ENCODE peak calls at places on chromosomes 16 and 17, in four cellular contexts. X is HepG2, M is K562, H is GM12878. U is an unnamed sample.
A peak's percentile ranks its signal among the peaks of the same experiment; 100 is the strongest.

GRCh38 chr17:74922694-74923537 is at the start of gene USH1G:
- DNase-seq in X (no peak), M (peak; percentile 66), H (no peak), U (peak; percentile 21)

GRCh38 chr16:19210175-19210924 is 42.3 kb downstream of the SYT17 start:
- DNase-seq in X (no peak), M (no peak), H (peak; percentile 79), U (no peak)

GRCh38 chr16:77213542-77214108 is 14.4 kb downstream of the SYCE1L start:
- DNase-seq in X (peak; percentile 46), M (no peak), H (no peak), U (no peak)

GRCh38 chr16:354971-355441 is 2.5 kb upstream of the AXIN1 start:
- DNase-seq in X (no peak), M (no peak), H (no peak), U (no peak)

GRCh38 chr17:58525239-58525638 is 10.8 kb upstream of the MTMR4 start:
- DNase-seq in X (no peak), M (no peak), H (no peak), U (no peak)

GRCh38 chr17:45783593-45784292 is 377 bp upstream of the CRHR1 start:
- DNase-seq in X (no peak), M (peak; percentile 12), H (no peak), U (peak; percentile 75)

GRCh38 chr17:39213852-39214251 is 11.9 kb downstream of the STAC2 start:
- DNase-seq in X (no peak), M (no peak), H (no peak), U (no peak)

GRCh38 chr17:9729034-9729650 is 62.2 kb downstream of the DHRS7C start:
- DNase-seq in X (peak; percentile 47), M (peak; percentile 43), H (peak; percentile 8), U (no peak)

GRCh38 chr16:521381-522210 is 5.9 kb upstream of the CAPN15 start:
- DNase-seq in X (no peak), M (no peak), H (no peak), U (peak; percentile 89)

GRCh38 chr16:57636184-57636583 is 7.8 kb downstream of the ADGRG1 start:
- DNase-seq in X (no peak), M (no peak), H (no peak), U (no peak)

GRCh38 chr17:31902693-31903092 is 1.2 kb upstream of the UTP6 start:
- DNase-seq in X (no peak), M (no peak), H (peak; percentile 36), U (no peak)

GRCh38 chr17:63830278-63830677 is 2.8 kb upstream of the FTSJ3 start:
- DNase-seq in X (no peak), M (no peak), H (no peak), U (no peak)

GRCh38 chr16:30775381-30776099 is 11.5 kb downstream of the ZNF629 start:
- DNase-seq in X (peak; percentile 83), M (peak; percentile 92), H (no peak), U (peak; percentile 88)

GRCh38 chr16:85443531-85443930 is 169.6 kb upstream of the GSE1 start:
- DNase-seq in X (no peak), M (no peak), H (no peak), U (no peak)

GRCh38 chr17:29674270-29674669 is 51.6 kb upstream of the CORO6 start:
- DNase-seq in X (no peak), M (no peak), H (no peak), U (no peak)

GRCh38 chr16:67786491-67786890 is 19.9 kb downstream of the RANBP10 start:
- DNase-seq in X (no peak), M (no peak), H (peak; percentile 54), U (no peak)

GRCh38 chr17:32299579-32300158 is 34.0 kb downstream of the RHBDL3 start:
- DNase-seq in X (no peak), M (no peak), H (no peak), U (no peak)

GRCh38 chr17:1089915-1090314 is 89.9 kb downstream of the ABR start:
- DNase-seq in X (no peak), M (no peak), H (no peak), U (no peak)

GRCh38 chr17:66952031-66952524 is 12.4 kb upstream of the CACNG4 start:
- DNase-seq in X (peak; percentile 93), M (peak; percentile 22), H (no peak), U (peak; percentile 36)

GRCh38 chr16:3032624-3033023 is 4.1 kb downstream of the BICDL2 start:
- DNase-seq in X (no peak), M (no peak), H (peak; percentile 19), U (no peak)

GRCh38 chr17:4509923-4510614 is 11.4 kb downstream of the SPNS2 start:
- DNase-seq in X (no peak), M (no peak), H (no peak), U (no peak)

GRCh38 chr17:63700528-63701441 is 860 bp upstream of the LIMD2 start:
- DNase-seq in X (no peak), M (no peak), H (no peak), U (peak; percentile 47)

GRCh38 chr16:23124315-23124714 is 24.9 kb downstream of the USP31 start:
- DNase-seq in X (no peak), M (no peak), H (no peak), U (no peak)

DNA sequence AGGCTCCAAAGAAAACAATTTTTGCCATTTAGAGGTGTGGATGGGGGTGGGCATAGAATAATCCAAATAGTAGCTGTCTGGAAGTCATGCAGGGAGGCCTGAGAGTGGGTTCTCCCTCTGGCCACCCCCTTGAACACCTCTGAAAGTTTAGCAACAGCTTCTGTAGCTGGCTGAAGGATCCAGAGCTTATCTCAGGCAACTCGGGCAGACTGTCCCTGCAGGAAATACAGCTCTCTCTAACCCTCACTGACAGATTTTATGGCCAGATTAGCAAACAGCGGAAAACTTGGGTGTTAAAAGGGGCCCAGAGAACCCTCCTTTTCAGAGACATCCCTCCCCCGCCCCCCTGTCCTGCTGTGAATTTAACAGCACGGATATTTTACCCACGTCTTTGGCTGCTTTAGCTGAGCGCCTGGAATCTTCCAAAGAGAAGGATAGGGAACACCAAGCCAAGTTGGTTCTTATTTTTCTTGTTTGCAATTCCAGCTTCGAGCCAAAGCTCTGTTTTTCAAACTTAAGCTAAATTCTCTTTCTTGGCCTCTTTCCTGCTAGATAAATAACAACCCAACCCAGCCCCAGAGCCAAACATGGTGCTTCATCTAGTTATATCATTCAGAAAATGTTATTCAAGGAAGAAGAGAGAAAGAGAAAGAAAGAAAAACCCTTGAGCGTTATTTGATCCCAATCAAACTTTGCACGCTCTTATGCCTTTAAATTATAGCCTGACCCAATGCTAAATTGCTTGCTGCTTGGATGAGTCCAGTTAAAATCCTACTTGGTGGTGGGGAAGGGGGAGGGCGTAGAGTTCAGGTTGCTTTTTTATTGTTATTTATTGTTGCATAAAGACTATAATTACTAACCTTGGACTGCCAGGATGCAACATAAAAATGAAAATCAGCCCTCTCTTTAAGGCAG is 2.3 kb upstream of the HOXB2 start:
- DNase-seq in X (no peak), M (peak; percentile 94), H (no peak), U (no peak)
- TF ChIP-seq TCF7 in X (no peak), M (no peak), H (no peak), U (no peak)

GRCh38 chr16:73068546-73069401 is 20.8 kb upstream of the ZFHX3 start:
- DNase-seq in X (peak; percentile 63), M (no peak), H (no peak), U (no peak)
- TF ChIP-seq NR2C2 in X (no peak), M (no peak), H (no peak), U (no peak)

GRCh38 chr17:80169784-80170500 is at the start of gene CARD14:
- DNase-seq in X (no peak), M (no peak), H (no peak), U (no peak)
- TF ChIP-seq CREM in X (no peak), M (no peak), H (no peak), U (no peak)

DNA sequence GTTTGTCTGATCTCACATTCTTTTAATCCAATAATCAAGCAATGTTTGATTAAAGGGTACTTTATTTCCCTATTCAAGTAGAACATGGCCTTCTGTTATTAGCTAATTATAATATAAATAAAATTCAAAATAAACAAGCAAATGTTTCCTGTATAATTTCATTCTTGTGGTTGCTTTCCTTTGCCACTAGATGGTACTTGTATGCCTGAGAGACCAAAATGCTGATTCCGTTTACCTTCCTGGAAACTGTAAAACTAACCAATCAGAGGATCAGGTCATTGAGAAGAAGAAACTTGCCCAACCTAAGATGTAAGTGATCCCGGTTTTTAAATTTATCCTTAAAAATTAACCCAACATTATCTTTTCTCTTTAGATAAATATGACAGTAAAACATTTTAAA is 8.1 kb upstream of the ABCA5 start:
- DNase-seq in X (peak; percentile 46), M (peak; percentile 12), H (no peak), U (no peak)
- TF ChIP-seq TCF7 in X (no peak), M (no peak), H (no peak), U (no peak)

GRCh38 chr16:50522324-50522723 is 25.9 kb upstream of the NKD1 start:
- DNase-seq in X (no peak), M (no peak), H (no peak), U (no peak)
- TF ChIP-seq NR2C2 in X (no peak), M (no peak), H (no peak), U (no peak)

U was measured in WTC11.